ENCODE peak calls at places on chromosomes 16 and 17, in nine cellular contexts. V, Z, B, J, N, W, R, A and K are unnamed samples.

GRCh38 chr16:81445926-81446317 is 1.3 kb downstream of the CMIP start:
- DNase-seq in V (peak; percentile 33), Z (no peak), B (no peak), J (peak; percentile 13), N (no peak), W (no peak), R (no peak), A (no peak), K (no peak)

GRCh38 chr17:45828171-45829133 is 16.2 kb upstream of the SPPL2C start:
- DNase-seq in V (no peak), Z (no peak), B (no peak), J (no peak), N (no peak), W (no peak), R (no peak), A (no peak), K (no peak)

GRCh38 chr16:88681709-88682451 is 4.4 kb downstream of the SNAI3 start:
- DNase-seq in V (no peak), Z (no peak), B (no peak), J (peak; percentile 29), N (no peak), W (no peak), R (no peak), A (no peak), K (no peak)

GRCh38 chr16:85210423-85211169 is 98.3 kb upstream of the CIBAR2 start:
- DNase-seq in V (no peak), Z (no peak), B (no peak), J (no peak), N (peak; percentile 93), W (no peak), R (peak; percentile 33), A (no peak), K (no peak)

GRCh38 chr16:1407749-1408148 is 6.8 kb downstream of the UNKL start:
- DNase-seq in V (no peak), Z (no peak), B (no peak), J (no peak), N (peak; percentile 80), W (no peak), R (no peak), A (no peak), K (no peak)

GRCh38 chr17:71494456-71494855 is 626.4 kb upstream of the SOX9 start:
- DNase-seq in V (no peak), Z (no peak), B (peak; percentile 17), J (no peak), N (peak; percentile 72), W (no peak), R (no peak), A (no peak), K (no peak)

GRCh38 chr16:55273959-55274358 is 50.0 kb upstream of the IRX6 start:
- DNase-seq in V (no peak), Z (no peak), B (no peak), J (no peak), N (no peak), W (no peak), R (no peak), A (no peak), K (no peak)

GRCh38 chr17:66302761-66303626 is 581 bp downstream of the PRKCA start:
- DNase-seq in V (peak; percentile 40), Z (peak; percentile 15), B (no peak), J (peak; percentile 40), N (peak; percentile 59), W (peak; percentile 20), R (peak; percentile 84), A (peak; percentile 40), K (no peak)

GRCh38 chr17:56441331-56441730 is 152.2 kb upstream of the NOG start:
- DNase-seq in V (no peak), Z (no peak), B (peak; percentile 4), J (no peak), N (peak; percentile 24), W (no peak), R (peak; percentile 8), A (no peak), K (no peak)

GRCh38 chr16:719815-720506 is 985 bp upstream of the ANTKMT start:
- DNase-seq in V (no peak), Z (no peak), B (no peak), J (no peak), N (no peak), W (peak; percentile 45), R (peak; percentile 74), A (no peak), K (no peak)

GRCh38 chr16:31872201-31872600 is 1.4 kb upstream of the ZNF267 start:
- DNase-seq in V (no peak), Z (no peak), B (no peak), J (no peak), N (no peak), W (no peak), R (no peak), A (no peak), K (no peak)

GRCh38 chr17:80069886-80070177 is 31.5 kb upstream of the GAA start:
- DNase-seq in V (no peak), Z (no peak), B (no peak), J (no peak), N (peak; percentile 26), W (no peak), R (no peak), A (no peak), K (no peak)

GRCh38 chr16:54135361-54136275 is 151.0 kb downstream of the IRX3 start:
- DNase-seq in V (no peak), Z (no peak), B (peak; percentile 51), J (no peak), N (peak; percentile 83), W (no peak), R (peak; percentile 4), A (no peak), K (no peak)

GRCh38 chr16:84239186-84239790 is 524 bp downstream of the KCNG4 start:
- DNase-seq in V (no peak), Z (no peak), B (no peak), J (no peak), N (peak; percentile 11), W (no peak), R (no peak), A (no peak), K (no peak)

GRCh38 chr17:82750241-82750905 is 1.5 kb upstream of the TBCD start:
- DNase-seq in V (no peak), Z (no peak), B (no peak), J (no peak), N (no peak), W (no peak), R (no peak), A (no peak), K (no peak)

GRCh38 chr17:58755577-58756245 is at the start of gene PPM1E:
- DNase-seq in V (peak; percentile 16), Z (peak; percentile 84), B (no peak), J (peak; percentile 31), N (peak; percentile 12), W (peak; percentile 84), R (peak; percentile 56), A (peak; percentile 3), K (peak; percentile 70)

GRCh38 chr16:46732561-46732960 is 15.6 kb downstream of the MYLK3 start:
- DNase-seq in V (no peak), Z (no peak), B (no peak), J (no peak), N (no peak), W (no peak), R (no peak), A (no peak), K (no peak)

GRCh38 chr17:14775761-14776492 is 475.0 kb downstream of the HS3ST3B1 start:
- DNase-seq in V (no peak), Z (no peak), B (no peak), J (no peak), N (peak; percentile 51), W (no peak), R (no peak), A (no peak), K (no peak)

GRCh38 chr16:79430129-79430789 is 170.3 kb downstream of the MAF start:
- DNase-seq in V (no peak), Z (peak; percentile 16), B (no peak), J (no peak), N (no peak), W (peak; percentile 35), R (no peak), A (no peak), K (no peak)

GRCh38 chr16:49621240-49622083 is 234.4 kb downstream of the ZNF423 start:
- DNase-seq in V (no peak), Z (no peak), B (no peak), J (no peak), N (no peak), W (no peak), R (no peak), A (no peak), K (no peak)

GRCh38 chr16:77290451-77291110 is 91.4 kb downstream of the SYCE1L start:
- DNase-seq in V (no peak), Z (peak; percentile 81), B (no peak), J (no peak), N (peak; percentile 64), W (peak; percentile 38), R (peak; percentile 52), A (no peak), K (no peak)

GRCh38 chr16:67563708-67564468 is 1.6 kb downstream of the CTCF start:
- DNase-seq in V (peak; percentile 54), Z (no peak), B (no peak), J (no peak), N (peak; percentile 81), W (peak; percentile 52), R (peak; percentile 47), A (peak; percentile 19), K (no peak)

GRCh38 chr16:57184890-57185445 is 871 bp downstream of the PSME3IP1 start:
- DNase-seq in V (no peak), Z (no peak), B (no peak), J (no peak), N (no peak), W (no peak), R (no peak), A (no peak), K (no peak)

GRCh38 chr17:81885869-81886548 is 5.4 kb downstream of the ALYREF start:
- DNase-seq in V (no peak), Z (no peak), B (no peak), J (no peak), N (peak; percentile 61), W (no peak), R (no peak), A (no peak), K (no peak)

GRCh38 chr17:17497065-17497844 is 1.1 kb upstream of the RASD1 start:
- DNase-seq in V (no peak), Z (no peak), B (no peak), J (no peak), N (no peak), W (no peak), R (no peak), A (no peak), K (no peak)

GRCh38 chr17:69067274-69068047 is 6.7 kb upstream of the ABCA9 start:
- DNase-seq in V (no peak), Z (no peak), B (no peak), J (no peak), N (no peak), W (no peak), R (no peak), A (no peak), K (no peak)

GRCh38 chr16:20538181-20538580 is 38.0 kb downstream of the ACSM2B start:
- DNase-seq in V (no peak), Z (no peak), B (no peak), J (no peak), N (no peak), W (no peak), R (no peak), A (no peak), K (no peak)

GRCh38 chr16:76292218-76292617 is 15.0 kb downstream of the CNTNAP4 start:
- DNase-seq in V (no peak), Z (no peak), B (no peak), J (no peak), N (no peak), W (no peak), R (no peak), A (no peak), K (no peak)

GRCh38 chr16:23679986-23680336 is 1.3 kb downstream of the PLK1 start:
- DNase-seq in V (no peak), Z (no peak), B (no peak), J (no peak), N (no peak), W (no peak), R (no peak), A (no peak), K (no peak)

GRCh38 chr16:79083879-79084278 is 516.7 kb downstream of the MAF start:
- DNase-seq in V (no peak), Z (no peak), B (no peak), J (no peak), N (no peak), W (no peak), R (no peak), A (no peak), K (no peak)

GRCh38 chr16:70520612-70521297 is 2.6 kb downstream of the COG4 start:
- DNase-seq in V (no peak), Z (no peak), B (no peak), J (no peak), N (peak; percentile 67), W (no peak), R (no peak), A (no peak), K (no peak)